ENCODE peak calls at places on chromosomes 3 and 15, in four cellular contexts. U is HL-60, F is K562, W is GM12878. N is an unnamed sample.

GRCh38 chr3:135759651-135760050 is 205.9 kb upstream of the PPP2R3A start:
- DNase-seq in F (no peak), U (no peak), W (no peak), N (no peak)

GRCh38 chr3:179088306-179088705 is 16.7 kb upstream of the ZMAT3 start:
- DNase-seq in F (peak; percentile 50), U (no peak), W (no peak), N (no peak)

GRCh38 chr3:122188758-122189157 is 5.3 kb downstream of the CASR start:
- DNase-seq in U (no peak), W (no peak), F (no peak), N (no peak)

GRCh38 chr15:98034731-98035130 is 74.2 kb downstream of the ARRDC4 start:
- DNase-seq in F (no peak), U (no peak), W (no peak), N (no peak)

GRCh38 chr15:44682211-44682610 is 18.7 kb upstream of the SPG11 start:
- DNase-seq in U (no peak), F (no peak), W (no peak), N (no peak)

GRCh38 chr3:37729119-37729518 is 132.6 kb upstream of the CTDSPL start:
- DNase-seq in U (no peak), F (no peak), W (no peak), N (no peak)

GRCh38 chr3:115550285-115550741 is 73.0 kb upstream of the GAP43 start:
- DNase-seq in F (no peak), U (no peak), W (no peak), N (no peak)

GRCh38 chr3:123711356-123711755 is 126.5 kb upstream of the HACD2 start:
- DNase-seq in U (no peak), F (no peak), W (no peak), N (no peak)

GRCh38 chr3:84943379-84943778 is 15.4 kb upstream of the CADM2 start:
- DNase-seq in U (no peak), F (no peak), W (no peak), N (no peak)

GRCh38 chr15:100053476-100054121 is 288.2 kb downstream of the ADAMTS17 start:
- DNase-seq in F (no peak), W (no peak), U (no peak), N (no peak)

GRCh38 chr15:66670698-66671580 is 31.1 kb upstream of the SMAD6 start:
- DNase-seq in U (no peak), W (no peak), F (peak; percentile 94), N (no peak)
- TF ChIP-seq SPI1 in U (no peak), W (no peak), F (no peak), N (no peak)

DNA sequence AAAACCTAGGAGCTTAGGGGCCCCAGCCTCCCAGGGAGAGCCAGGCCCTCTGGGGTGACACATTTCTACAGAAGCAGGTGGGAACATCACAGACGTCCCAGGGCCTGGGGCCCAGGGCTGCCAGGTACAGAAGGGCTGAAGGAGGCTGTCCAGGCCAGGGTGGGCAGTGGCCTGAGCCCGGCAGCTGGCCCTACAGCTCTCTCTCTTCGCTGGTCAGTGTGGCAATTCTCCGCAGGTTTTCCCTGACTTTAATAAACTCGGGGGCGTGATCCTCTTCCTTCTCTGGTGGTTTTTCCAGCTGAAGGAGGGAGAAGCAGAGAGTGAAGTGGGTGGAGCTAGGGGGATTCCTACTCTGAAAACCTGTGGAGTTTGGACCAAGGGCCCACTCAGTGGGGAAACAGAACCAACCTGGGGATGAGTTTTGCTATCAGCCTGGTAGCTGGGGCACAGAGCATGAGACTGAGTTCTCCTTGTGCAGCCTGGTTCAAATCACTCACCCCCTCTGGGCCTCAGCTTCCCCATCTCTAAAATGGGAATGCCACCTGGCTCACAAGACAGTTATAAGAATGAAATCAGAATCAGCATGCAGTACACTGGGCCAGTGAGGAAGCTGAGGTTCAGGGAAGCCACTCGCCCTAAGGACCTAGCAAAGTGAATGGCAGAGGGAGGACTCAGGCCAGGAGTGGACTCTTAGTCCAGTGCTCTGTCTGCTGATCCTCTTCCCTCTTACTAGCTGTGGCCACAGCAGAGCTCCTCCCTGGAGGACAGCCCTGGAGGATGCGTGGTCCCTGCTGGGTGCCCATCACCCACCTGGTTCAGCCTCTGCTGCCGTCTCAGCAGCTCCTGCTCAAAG is 10.6 kb downstream of the FAM107A start:
- DNase-seq in U (no peak), W (no peak), F (no peak), N (no peak)
- TF ChIP-seq SPI1 in U (no peak), W (no peak), F (no peak), N (no peak)

GRCh38 chr3:107506458-107506857 is 16.3 kb upstream of the BBX start:
- DNase-seq in F (no peak), U (peak; percentile 33), W (no peak), N (no peak)

GRCh38 chr3:107516475-107516874 is 6.3 kb upstream of the BBX start:
- DNase-seq in W (no peak), F (no peak), U (no peak), N (no peak)

GRCh38 chr3:107508331-107508730 is 14.4 kb upstream of the BBX start:
- DNase-seq in W (no peak), F (no peak), U (no peak), N (no peak)

GRCh38 chr3:107514453-107514852 is 8.3 kb upstream of the BBX start:
- DNase-seq in F (no peak), U (no peak), W (no peak), N (no peak)

GRCh38 chr3:107512108-107512507 is 10.7 kb upstream of the BBX start:
- DNase-seq in F (no peak), W (no peak), U (no peak), N (no peak)
- TF ChIP-seq SPI1 in F (no peak), W (no peak), U (no peak), N (no peak)

GRCh38 chr3:29153811-29154210 is 127.1 kb upstream of the RBMS3 start:
- DNase-seq in U (no peak), W (peak; percentile 15), F (no peak), N (no peak)

GRCh38 chr3:29156071-29156715 is 124.7 kb upstream of the RBMS3 start:
- DNase-seq in W (no peak), U (no peak), F (no peak), N (no peak)

DNA sequence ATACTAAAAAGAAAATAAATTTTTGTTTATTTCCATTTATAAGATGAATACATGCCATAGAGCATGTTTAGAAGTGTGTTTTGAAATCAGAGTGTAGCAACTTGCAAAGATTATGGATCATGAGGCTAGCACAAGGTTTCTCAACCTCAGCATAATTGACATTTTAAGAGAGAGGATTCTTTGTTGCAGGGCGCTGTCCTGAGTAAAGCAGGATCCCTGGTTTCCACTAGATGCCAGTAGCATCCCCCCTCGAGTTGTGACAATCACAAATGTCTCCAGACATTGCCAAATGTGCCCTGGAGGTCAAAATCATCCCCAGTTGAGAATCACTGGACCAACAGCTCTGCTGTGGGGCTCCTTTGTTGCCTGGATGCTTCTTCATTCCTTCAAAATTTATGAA is 128.5 kb upstream of the RBMS3 start:
- DNase-seq in U (no peak), W (no peak), F (no peak), N (no peak)
- TF ChIP-seq SPI1 in U (no peak), W (no peak), F (no peak), N (no peak)

GRCh38 chr15:69027976-69028518 is 13.6 kb downstream of the NOX5 start:
- DNase-seq in F (no peak), U (no peak), W (no peak), N (no peak)
- TF ChIP-seq SPI1 in F (no peak), U (no peak), W (no peak), N (no peak)

DNA sequence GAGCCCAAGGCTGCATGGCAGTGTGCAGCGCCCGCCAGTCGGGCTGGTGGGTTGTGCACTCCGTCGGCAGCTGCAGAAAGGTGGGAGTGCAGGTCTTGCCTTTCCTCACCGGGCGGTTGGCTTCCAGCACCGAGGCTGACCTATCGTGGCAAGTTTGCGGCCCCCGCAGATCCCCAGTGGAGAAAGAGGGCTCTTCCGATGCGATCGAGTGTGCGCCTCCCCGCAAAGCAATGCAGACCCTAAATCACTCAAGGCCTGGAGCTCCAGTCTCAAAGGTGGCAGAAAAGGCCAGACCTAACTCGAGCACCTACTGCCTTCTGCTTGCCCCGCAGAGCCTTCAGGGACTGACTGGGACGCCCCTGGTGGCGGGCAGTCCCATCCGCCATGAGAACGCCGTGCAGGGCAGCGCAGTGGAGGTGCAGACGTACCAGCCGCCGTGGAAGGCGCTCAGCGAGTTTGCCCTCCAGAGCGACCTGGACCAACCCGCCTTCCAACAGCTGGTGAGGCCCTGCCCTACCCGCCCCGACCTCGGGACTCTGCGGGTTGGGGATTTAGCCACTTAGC is 4.3 kb downstream of the ISL2 start:
- DNase-seq in U (no peak), F (no peak), W (no peak), N (peak; percentile 26)
- TF ChIP-seq SPI1 in U (no peak), F (no peak), W (no peak), N (no peak)

GRCh38 chr3:24161841-24162240 is 216.8 kb downstream of the NR1D2 start:
- DNase-seq in F (no peak), W (no peak), U (no peak), N (no peak)
- TF ChIP-seq SPI1 in F (no peak), W (no peak), U (no peak), N (no peak)

GRCh38 chr15:41020311-41020710 is 67.0 kb downstream of the CHAC1 start:
- DNase-seq in W (no peak), U (no peak), F (no peak), N (no peak)

GRCh38 chr15:41019174-41019573 is 65.9 kb downstream of the CHAC1 start:
- DNase-seq in W (no peak), U (no peak), F (no peak), N (no peak)

GRCh38 chr15:41020829-41021228 is 67.6 kb downstream of the CHAC1 start:
- DNase-seq in F (no peak), W (no peak), U (no peak), N (no peak)

GRCh38 chr15:41017051-41017735 is 63.9 kb downstream of the CHAC1 start:
- DNase-seq in U (no peak), W (no peak), F (no peak), N (no peak)

DNA sequence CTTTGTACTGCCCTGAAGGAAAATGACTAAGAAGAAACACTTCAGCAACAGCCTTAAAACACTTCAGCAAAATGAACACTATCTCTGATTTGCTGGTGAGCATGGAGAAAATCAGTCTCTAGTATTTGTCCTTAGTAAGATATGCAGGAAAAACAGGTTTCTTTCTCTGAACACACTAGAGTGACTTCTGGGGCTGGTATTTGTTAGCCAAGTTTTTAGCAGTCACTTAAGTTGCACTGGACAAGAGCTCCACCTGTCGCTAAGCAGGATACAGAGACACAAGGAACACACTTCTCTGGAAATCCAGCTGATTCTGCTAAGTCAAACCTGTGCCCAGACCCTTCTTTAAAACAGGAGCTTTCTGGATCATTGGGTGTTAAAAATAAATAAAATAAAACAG is 65.3 kb downstream of the CHAC1 start:
- DNase-seq in W (no peak), F (no peak), U (no peak), N (no peak)
- TF ChIP-seq SPI1 in W (no peak), F (no peak), U (no peak), N (no peak)

GRCh38 chr15:27592036-27592725 is 506.9 kb downstream of the OCA2 start:
- DNase-seq in W (no peak), U (no peak), F (no peak), N (no peak)
- TF ChIP-seq SPI1 in W (no peak), U (no peak), F (no peak), N (no peak)

N was measured in GM12891.